ENCODE peak calls at places on chromosomes 3 and 15, in nine cellular contexts. One of them, this sample, is unnamed.

GRCh38 chr3:10972359-10972758 is 20.2 kb upstream of the SLC6A1 start:
- DNase-seq in DMS153: no peak
- DNase-seq in heart right ventricle: no peak
- DNase-seq in effector CD4-positive, alpha-beta T cell: no peak
- DNase-seq in stromal cell of bone marrow: no peak
- DNase-seq in AG20443: no peak
- DNase-seq in CD4-positive, alpha-beta memory T cell: no peak
- DNase-seq in activated CD4-positive, alpha-beta memory T cell treated with anti-CD3 and anti-CD28 coated beads for 36 hours: no peak
- DNase-seq in amniotic stem cell: no peak
- DNase-seq in this sample: no peak

GRCh38 chr15:96553006-96553405 is 222.5 kb downstream of the NR2F2 start:
- DNase-seq in DMS153: no peak
- DNase-seq in heart right ventricle: no peak
- DNase-seq in effector CD4-positive, alpha-beta T cell: no peak
- DNase-seq in stromal cell of bone marrow: peak
- DNase-seq in AG20443: peak
- DNase-seq in CD4-positive, alpha-beta memory T cell: no peak
- DNase-seq in activated CD4-positive, alpha-beta memory T cell treated with anti-CD3 and anti-CD28 coated beads for 36 hours: no peak
- DNase-seq in amniotic stem cell: no peak
- DNase-seq in this sample: no peak

GRCh38 chr15:59399465-59400102 is 26.9 kb upstream of the MYO1E start:
- DNase-seq in DMS153: no peak
- DNase-seq in heart right ventricle: no peak
- DNase-seq in effector CD4-positive, alpha-beta T cell: no peak
- DNase-seq in stromal cell of bone marrow: no peak
- DNase-seq in AG20443: no peak
- DNase-seq in CD4-positive, alpha-beta memory T cell: no peak
- DNase-seq in activated CD4-positive, alpha-beta memory T cell treated with anti-CD3 and anti-CD28 coated beads for 36 hours: no peak
- DNase-seq in amniotic stem cell: no peak
- DNase-seq in this sample: no peak

GRCh38 chr3:42308651-42309050 is 42.7 kb upstream of the CCK start:
- DNase-seq in DMS153: no peak
- DNase-seq in heart right ventricle: no peak
- DNase-seq in effector CD4-positive, alpha-beta T cell: no peak
- DNase-seq in stromal cell of bone marrow: no peak
- DNase-seq in AG20443: no peak
- DNase-seq in CD4-positive, alpha-beta memory T cell: no peak
- DNase-seq in activated CD4-positive, alpha-beta memory T cell treated with anti-CD3 and anti-CD28 coated beads for 36 hours: no peak
- DNase-seq in amniotic stem cell: no peak
- DNase-seq in this sample: no peak

GRCh38 chr3:194156095-194156494 is 20.1 kb downstream of the HES1 start:
- DNase-seq in DMS153: no peak
- DNase-seq in heart right ventricle: no peak
- DNase-seq in effector CD4-positive, alpha-beta T cell: no peak
- DNase-seq in stromal cell of bone marrow: no peak
- DNase-seq in AG20443: no peak
- DNase-seq in CD4-positive, alpha-beta memory T cell: no peak
- DNase-seq in activated CD4-positive, alpha-beta memory T cell treated with anti-CD3 and anti-CD28 coated beads for 36 hours: no peak
- DNase-seq in amniotic stem cell: no peak
- DNase-seq in this sample: no peak

GRCh38 chr3:33750216-33750558 is 32.1 kb upstream of the CLASP2 start:
- DNase-seq in DMS153: no peak
- DNase-seq in heart right ventricle: no peak
- DNase-seq in effector CD4-positive, alpha-beta T cell: no peak
- DNase-seq in stromal cell of bone marrow: no peak
- DNase-seq in AG20443: no peak
- DNase-seq in CD4-positive, alpha-beta memory T cell: no peak
- DNase-seq in activated CD4-positive, alpha-beta memory T cell treated with anti-CD3 and anti-CD28 coated beads for 36 hours: no peak
- DNase-seq in amniotic stem cell: no peak
- DNase-seq in this sample: no peak

GRCh38 chr15:48718646-48719045 is 73.1 kb upstream of the FBN1 start:
- DNase-seq in DMS153: no peak
- DNase-seq in heart right ventricle: no peak
- DNase-seq in effector CD4-positive, alpha-beta T cell: no peak
- DNase-seq in stromal cell of bone marrow: no peak
- DNase-seq in AG20443: peak
- DNase-seq in CD4-positive, alpha-beta memory T cell: no peak
- DNase-seq in activated CD4-positive, alpha-beta memory T cell treated with anti-CD3 and anti-CD28 coated beads for 36 hours: no peak
- DNase-seq in amniotic stem cell: no peak
- DNase-seq in this sample: no peak

GRCh38 chr3:24401090-24401810 is 93.4 kb downstream of the THRB start:
- DNase-seq in DMS153: peak
- DNase-seq in heart right ventricle: no peak
- DNase-seq in effector CD4-positive, alpha-beta T cell: no peak
- DNase-seq in stromal cell of bone marrow: peak
- DNase-seq in AG20443: peak
- DNase-seq in CD4-positive, alpha-beta memory T cell: no peak
- DNase-seq in activated CD4-positive, alpha-beta memory T cell treated with anti-CD3 and anti-CD28 coated beads for 36 hours: no peak
- DNase-seq in amniotic stem cell: no peak
- DNase-seq in this sample: no peak

GRCh38 chr3:134079761-134080160 is 50.0 kb upstream of the SLCO2A1 start:
- DNase-seq in DMS153: no peak
- DNase-seq in heart right ventricle: no peak
- DNase-seq in effector CD4-positive, alpha-beta T cell: no peak
- DNase-seq in stromal cell of bone marrow: no peak
- DNase-seq in AG20443: no peak
- DNase-seq in CD4-positive, alpha-beta memory T cell: no peak
- DNase-seq in activated CD4-positive, alpha-beta memory T cell treated with anti-CD3 and anti-CD28 coated beads for 36 hours: no peak
- DNase-seq in amniotic stem cell: no peak
- DNase-seq in this sample: no peak

GRCh38 chr15:39133201-39133600 is 447.7 kb upstream of the THBS1 start:
- DNase-seq in DMS153: no peak
- DNase-seq in heart right ventricle: no peak
- DNase-seq in effector CD4-positive, alpha-beta T cell: no peak
- DNase-seq in stromal cell of bone marrow: peak
- DNase-seq in AG20443: peak
- DNase-seq in CD4-positive, alpha-beta memory T cell: no peak
- DNase-seq in activated CD4-positive, alpha-beta memory T cell treated with anti-CD3 and anti-CD28 coated beads for 36 hours: no peak
- DNase-seq in amniotic stem cell: no peak
- DNase-seq in this sample: no peak

GRCh38 chr15:64096486-64097431 is 977 bp downstream of the SNX1 start:
- DNase-seq in DMS153: no peak
- DNase-seq in heart right ventricle: no peak
- DNase-seq in effector CD4-positive, alpha-beta T cell: no peak
- DNase-seq in stromal cell of bone marrow: no peak
- DNase-seq in AG20443: peak
- DNase-seq in CD4-positive, alpha-beta memory T cell: no peak
- DNase-seq in activated CD4-positive, alpha-beta memory T cell treated with anti-CD3 and anti-CD28 coated beads for 36 hours: peak
- DNase-seq in amniotic stem cell: no peak
- DNase-seq in this sample: peak

GRCh38 chr3:85821130-85821756 is 862.5 kb downstream of the CADM2 start:
- DNase-seq in DMS153: peak
- DNase-seq in heart right ventricle: no peak
- DNase-seq in effector CD4-positive, alpha-beta T cell: no peak
- DNase-seq in stromal cell of bone marrow: no peak
- DNase-seq in AG20443: no peak
- DNase-seq in CD4-positive, alpha-beta memory T cell: no peak
- DNase-seq in activated CD4-positive, alpha-beta memory T cell treated with anti-CD3 and anti-CD28 coated beads for 36 hours: no peak
- DNase-seq in amniotic stem cell: no peak
- DNase-seq in this sample: no peak

GRCh38 chr3:71062920-71063767 is 520.4 kb downstream of the FOXP1 start:
- DNase-seq in DMS153: peak
- DNase-seq in heart right ventricle: no peak
- DNase-seq in effector CD4-positive, alpha-beta T cell: no peak
- DNase-seq in stromal cell of bone marrow: no peak
- DNase-seq in AG20443: no peak
- DNase-seq in CD4-positive, alpha-beta memory T cell: peak
- DNase-seq in activated CD4-positive, alpha-beta memory T cell treated with anti-CD3 and anti-CD28 coated beads for 36 hours: peak
- DNase-seq in amniotic stem cell: no peak
- DNase-seq in this sample: peak

GRCh38 chr15:79680721-79681120 is 216.1 kb downstream of the MTHFS start:
- DNase-seq in DMS153: no peak
- DNase-seq in heart right ventricle: no peak
- DNase-seq in effector CD4-positive, alpha-beta T cell: no peak
- DNase-seq in stromal cell of bone marrow: peak
- DNase-seq in AG20443: peak
- DNase-seq in CD4-positive, alpha-beta memory T cell: no peak
- DNase-seq in activated CD4-positive, alpha-beta memory T cell treated with anti-CD3 and anti-CD28 coated beads for 36 hours: no peak
- DNase-seq in amniotic stem cell: peak
- DNase-seq in this sample: no peak

GRCh38 chr3:44117239-44117638 is 124.4 kb upstream of the TOPAZ1 start:
- DNase-seq in DMS153: no peak
- DNase-seq in heart right ventricle: no peak
- DNase-seq in effector CD4-positive, alpha-beta T cell: no peak
- DNase-seq in stromal cell of bone marrow: no peak
- DNase-seq in AG20443: no peak
- DNase-seq in CD4-positive, alpha-beta memory T cell: no peak
- DNase-seq in activated CD4-positive, alpha-beta memory T cell treated with anti-CD3 and anti-CD28 coated beads for 36 hours: no peak
- DNase-seq in amniotic stem cell: no peak
- DNase-seq in this sample: no peak

This sample was measured in central memory CD4-positive, alpha-beta T cell.